ENCODE peak calls at places on chromosomes 6 and 20, in eight cellular contexts. F is NB4, K is stomach, P is Peyer's patch, L is upper lobe of left lung, A is ovary, E is IMR-90, I is HepG2. J is an unnamed sample.

GRCh38 chr6:72261554-72261953 is 360.3 kb upstream of the KCNQ5 start:
- DNase-seq in I (no peak), E (no peak), A (no peak), P (no peak), L (no peak), F (no peak), K (no peak), J (no peak)

GRCh38 chr6:127162808-127163207 is 44.3 kb downstream of the RSPO3 start:
- DNase-seq in A (no peak), F (no peak), E (no peak), I (no peak), L (no peak), P (no peak), K (no peak), J (no peak)

GRCh38 chr20:22382742-22383141 is 201.6 kb downstream of the FOXA2 start:
- DNase-seq in E (no peak), K (no peak), P (no peak), A (no peak), L (no peak), I (no peak), F (no peak), J (no peak)

GRCh38 chr6:87139236-87139635 is 16.1 kb upstream of the ZNF292 start:
- DNase-seq in P (peak; percentile 64), L (no peak), E (peak; percentile 62), K (no peak), F (peak; percentile 72), I (peak; percentile 48), A (no peak), J (peak; percentile 40)

GRCh38 chr20:31859266-31859997 is 10.9 kb downstream of the DUSP15 start:
- DNase-seq in K (no peak), L (no peak), A (no peak), E (no peak), I (no peak), F (no peak), P (peak; percentile 37), J (no peak)

GRCh38 chr6:4209201-4209600 is 73.8 kb upstream of the ECI2 start:
- DNase-seq in L (no peak), A (no peak), I (no peak), F (peak; percentile 14), K (no peak), P (no peak), E (no peak), J (no peak)

GRCh38 chr20:36399147-36399968 is 93.2 kb downstream of the DLGAP4 start:
- DNase-seq in A (no peak), P (no peak), K (peak; percentile 33), L (no peak), F (peak; percentile 64), I (peak; percentile 88), E (peak; percentile 11), J (peak; percentile 48)

GRCh38 chr6:106159531-106159940 is 73.4 kb downstream of the PRDM1 start:
- DNase-seq in E (peak; percentile 93), F (no peak), A (no peak), P (no peak), L (peak; percentile 30), I (no peak), K (no peak), J (no peak)

GRCh38 chr20:63218701-63219446 is 2.9 kb upstream of the YTHDF1 start:
- DNase-seq in K (no peak), P (no peak), F (no peak), E (no peak), L (no peak), A (no peak), I (no peak), J (no peak)

GRCh38 chr20:36441027-36441414 is 100.3 kb upstream of the MYL9 start:
- DNase-seq in A (no peak), F (peak; percentile 43), P (no peak), L (no peak), E (no peak), I (no peak), K (no peak), J (no peak)

GRCh38 chr6:160919713-160920112 is 71.9 kb upstream of the MAP3K4 start:
- DNase-seq in L (no peak), P (no peak), K (no peak), E (peak; percentile 83), I (peak; percentile 36), A (no peak), F (no peak), J (peak; percentile 37)

GRCh38 chr6:136252441-136252840 is 2.3 kb upstream of the MTFR2 start:
- DNase-seq in K (no peak), P (no peak), F (no peak), E (no peak), I (no peak), A (no peak), L (no peak), J (no peak)

GRCh38 chr20:8853805-8854338 is 215.0 kb upstream of the PLCB4 start:
- DNase-seq in I (peak; percentile 89), F (peak; percentile 64), K (no peak), A (no peak), P (peak; percentile 50), E (peak; percentile 84), L (no peak), J (no peak)

GRCh38 chr20:58150772-58151171 is 77.7 kb downstream of the ANKRD60 start:
- DNase-seq in F (no peak), E (no peak), L (peak; percentile 63), K (no peak), I (no peak), A (no peak), P (no peak), J (peak; percentile 53)

GRCh38 chr20:63084563-63084927 is 77.8 kb upstream of the BHLHE23 start:
- DNase-seq in L (peak; percentile 43), I (no peak), F (no peak), A (no peak), E (no peak), P (peak; percentile 34), K (no peak), J (no peak)

GRCh38 chr6:169345198-169345597 is 91.6 kb upstream of the THBS2 start:
- DNase-seq in F (no peak), A (no peak), L (no peak), E (no peak), P (no peak), K (no peak), I (no peak), J (no peak)

GRCh38 chr20:10857362-10858070 is 183.7 kb upstream of the JAG1 start:
- DNase-seq in F (peak; percentile 80), I (peak; percentile 58), K (no peak), L (no peak), E (peak; percentile 60), A (no peak), P (peak; percentile 77), J (peak; percentile 22)

GRCh38 chr6:168091381-168092264 is 12.6 kb upstream of the FRMD1 start:
- DNase-seq in P (no peak), A (no peak), L (peak; percentile 44), F (no peak), K (no peak), E (no peak), I (no peak), J (no peak)

GRCh38 chr6:81169166-81169565 is 583.3 kb downstream of the TENT5A start:
- DNase-seq in P (no peak), F (no peak), L (no peak), K (no peak), E (no peak), A (no peak), I (no peak), J (no peak)

GRCh38 chr6:149484733-149485700 is at the start of gene ZC3H12D:
- DNase-seq in E (peak; percentile 33), F (peak; percentile 68), K (peak; percentile 59), L (peak; percentile 75), I (peak; percentile 91), A (no peak), P (peak; percentile 92), J (no peak)

GRCh38 chr6:100202417-100203194 is 208.6 kb upstream of the MCHR2 start:
- DNase-seq in A (no peak), L (no peak), K (no peak), E (peak; percentile 93), P (no peak), I (no peak), F (peak; percentile 62), J (no peak)
- TF ChIP-seq CTCF in A (no peak), L (no peak), K (no peak), E (no peak), P (no peak), I (no peak), F (no peak), J (no peak)

DNA sequence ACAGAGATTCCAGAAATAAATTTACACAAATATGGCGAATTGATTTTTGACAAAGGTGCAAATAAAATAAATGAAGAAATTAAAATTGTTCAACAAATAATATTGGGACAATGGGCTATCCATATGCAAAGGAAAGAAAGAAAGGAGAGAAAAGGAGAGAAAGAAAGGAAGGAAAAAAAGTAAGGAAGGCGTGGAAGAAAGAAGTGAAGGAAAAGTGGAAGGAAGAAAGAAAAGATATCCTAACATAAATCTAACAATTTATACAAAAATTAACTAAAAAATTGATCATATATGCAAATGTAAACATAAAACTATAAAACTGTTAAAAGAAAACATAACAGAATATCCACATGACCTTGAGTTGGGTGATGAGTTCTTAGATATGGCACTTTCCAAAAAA is 78.7 kb upstream of the ZNF184 start:
- DNase-seq in E (no peak), K (no peak), I (no peak), P (no peak), L (no peak), A (no peak), F (no peak), J (no peak)
- H3K4me3 ChIP-seq in E (no peak overlapping the region), K (no peak overlapping the region), I (no peak overlapping the region), P (no peak overlapping the region), L (no peak overlapping the region), A (no peak overlapping the region), F (no peak overlapping the region), J (no peak overlapping the region)

GRCh38 chr6:159726918-159727716 is at the start of gene WTAP:
- DNase-seq in P (peak; percentile 99), K (peak; percentile 97), E (peak; percentile 92), L (peak; percentile 99), F (peak; percentile 99), A (peak; percentile 98), I (peak; percentile 95), J (peak; percentile 98)
- TF ChIP-seq POLR2A in P (peak; percentile 81), K (no peak), E (peak; percentile 94), L (peak; percentile 87), F (peak; percentile 80), A (peak; percentile 81), I (peak; percentile 97), J (peak; percentile 96)

GRCh38 chr6:70956451-70957283 is at the start of gene B3GAT2:
- DNase-seq in K (no peak), I (no peak), A (no peak), E (peak; percentile 3), L (peak; percentile 87), F (no peak), P (no peak), J (peak; percentile 16)
- TF ChIP-seq CTCF in K (no peak), I (no peak), A (no peak), E (no peak), L (no peak), F (no peak), P (no peak), J (no peak)